ENCODE peak calls at places on chromosomes 4 and X, in four cellular contexts. A, I, J and L are unnamed samples.

GRCh38 chr4:122762520-122762919 is 30.0 kb downstream of the BBS12 start:
- DNase-seq in A (no peak), I (no peak), J (no peak), L (peak)

GRCh38 chrX:2500091-2500680 is 590 bp downstream of the DHRSX start:
- DNase-seq in A (no peak), I (no peak), J (peak), L (peak)

GRCh38 chr4:123877561-123877960 is 481.0 kb downstream of the SPRY1 start:
- DNase-seq in A (no peak), I (no peak), J (no peak), L (no peak)

GRCh38 chr4:165010991-165011390 is 20.8 kb upstream of the TRIM60 start:
- DNase-seq in A (no peak), I (no peak), J (no peak), L (no peak)

GRCh38 chr4:6268650-6269399 is 825 bp upstream of the WFS1 start:
- DNase-seq in A (no peak), I (no peak), J (no peak), L (no peak)

GRCh38 chrX:154120567-154120966 is 23.1 kb upstream of the MECP2 start:
- DNase-seq in A (no peak), I (no peak), J (no peak), L (no peak)

GRCh38 chrX:1521459-1521956 is 15.5 kb downstream of the P2RY8 start:
- DNase-seq in A (no peak), I (peak), J (no peak), L (peak)

GRCh38 chrX:85992811-85993229 is 54.5 kb downstream of the CHM start:
- DNase-seq in A (no peak), I (no peak), J (peak), L (no peak)

GRCh38 chrX:2299871-2300270 is 200.9 kb downstream of the DHRSX start:
- DNase-seq in A (no peak), I (no peak), J (no peak), L (no peak)

GRCh38 chr4:6682862-6683590 is 10.7 kb upstream of the S100P start:
- DNase-seq in A (no peak), I (no peak), J (no peak), L (no peak)

GRCh38 chr4:22514431-22514830 is 1.4 kb downstream of the ADGRA3 start:
- DNase-seq in A (no peak), I (no peak), J (peak), L (no peak)

GRCh38 chrX:46710425-46710824 is 48.5 kb downstream of the SLC9A7 start:
- DNase-seq in A (no peak), I (no peak), J (no peak), L (no peak)

GRCh38 chrX:110204986-110205385 is 112.9 kb downstream of the AMMECR1 start:
- DNase-seq in A (no peak), I (no peak), J (peak), L (no peak)

GRCh38 chr4:184406915-184407314 is 67.4 kb downstream of the IRF2 start:
- DNase-seq in A (no peak), I (no peak), J (no peak), L (no peak)

GRCh38 chrX:118666521-118666920 is 60.9 kb upstream of the IL13RA1 start:
- DNase-seq in A (no peak), I (no peak), J (peak), L (no peak)

GRCh38 chr4:6942238-6942800 is 32.7 kb downstream of the TBC1D14 start:
- DNase-seq in A (no peak), I (no peak), J (peak), L (no peak)

DNA sequence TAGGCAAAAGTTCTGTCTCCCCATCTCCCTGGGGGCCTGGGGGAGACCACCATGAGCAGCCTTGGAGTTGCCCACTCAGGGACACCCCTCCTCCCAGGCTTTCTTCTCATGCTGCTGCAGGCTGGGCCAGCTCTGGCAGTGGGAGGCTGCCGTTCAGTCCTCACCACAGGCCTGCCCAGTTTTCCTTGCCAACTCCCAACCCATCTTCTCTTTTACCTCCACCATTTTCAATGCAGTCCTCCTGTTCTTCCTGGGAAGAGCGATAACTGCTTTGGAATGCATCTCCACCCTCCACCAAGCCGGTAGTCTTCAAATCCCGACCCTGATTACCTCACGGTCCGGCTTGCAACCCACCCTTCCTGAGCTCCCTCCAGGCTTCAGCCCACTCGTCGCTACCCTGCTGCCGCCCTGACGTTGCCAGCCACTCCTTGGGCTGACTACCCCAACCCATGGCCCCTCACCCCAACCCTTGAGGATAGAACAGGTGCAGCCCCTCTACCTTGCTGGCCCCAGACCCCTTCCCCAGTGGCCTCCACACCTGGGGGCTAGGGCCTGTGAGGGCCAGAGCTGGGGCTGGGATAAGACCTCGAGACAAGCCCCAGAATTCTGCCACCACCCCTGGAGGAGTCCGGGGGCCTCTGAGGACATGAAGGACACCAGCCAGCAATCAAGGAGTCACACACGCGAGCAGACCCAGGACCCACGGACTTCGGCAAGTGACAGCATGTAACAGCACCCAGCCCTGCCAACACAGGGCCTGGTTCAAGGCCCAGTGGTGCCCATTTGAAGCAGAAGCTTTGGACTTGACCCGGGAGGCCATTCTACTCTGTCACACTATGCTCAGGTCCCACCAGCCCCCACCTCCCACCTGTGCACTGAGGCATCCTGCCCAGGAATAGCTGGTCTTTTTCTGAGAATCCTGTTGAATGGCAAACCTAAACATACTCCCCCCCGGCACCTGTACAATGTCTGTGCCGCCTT is 9.2 kb downstream of the WDR1 start:
- DNase-seq in A (no peak), I (no peak), J (no peak), L (no peak)
- H3K27ac ChIP-seq in A (peak), I (peak), J (peak), L (peak)

DNA sequence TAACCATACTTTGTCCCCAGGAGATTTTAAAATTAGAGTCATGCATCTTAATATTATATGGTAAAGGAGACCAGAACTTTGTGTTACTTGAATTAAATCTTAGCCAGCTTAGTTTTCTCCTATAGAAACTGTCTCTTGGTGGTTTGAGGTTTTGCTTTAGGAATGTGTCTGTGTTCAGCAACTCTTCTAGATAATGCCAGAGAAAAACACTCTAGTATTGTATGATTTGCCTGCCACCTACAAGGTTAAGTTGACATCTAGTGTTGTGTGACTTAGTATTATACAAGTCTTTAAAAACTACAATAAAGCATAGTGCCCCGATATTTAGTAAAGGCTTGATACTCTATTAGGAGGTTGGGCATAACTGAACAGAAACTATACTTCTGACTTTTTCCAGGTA is 2.1 kb downstream of the UGT8 start:
- DNase-seq in A (no peak), I (no peak), J (no peak), L (no peak)
- H3K4me3 ChIP-seq in A (no peak), I (no peak), J (no peak), L (no peak)

GRCh38 chrX:41314204-41314603 is 19.8 kb upstream of the DDX3X start:
- DNase-seq in A (no peak), I (no peak), J (no peak), L (no peak)

GRCh38 chrX:41317487-41318208 is 16.3 kb upstream of the DDX3X start:
- DNase-seq in A (no peak), I (no peak), J (peak), L (no peak)

GRCh38 chrX:41308884-41309655 is 24.9 kb upstream of the DDX3X start:
- DNase-seq in A (no peak), I (no peak), J (peak), L (no peak)

GRCh38 chrX:41312786-41313185 is 21.2 kb upstream of the DDX3X start:
- DNase-seq in A (no peak), I (no peak), J (no peak), L (no peak)

DNA sequence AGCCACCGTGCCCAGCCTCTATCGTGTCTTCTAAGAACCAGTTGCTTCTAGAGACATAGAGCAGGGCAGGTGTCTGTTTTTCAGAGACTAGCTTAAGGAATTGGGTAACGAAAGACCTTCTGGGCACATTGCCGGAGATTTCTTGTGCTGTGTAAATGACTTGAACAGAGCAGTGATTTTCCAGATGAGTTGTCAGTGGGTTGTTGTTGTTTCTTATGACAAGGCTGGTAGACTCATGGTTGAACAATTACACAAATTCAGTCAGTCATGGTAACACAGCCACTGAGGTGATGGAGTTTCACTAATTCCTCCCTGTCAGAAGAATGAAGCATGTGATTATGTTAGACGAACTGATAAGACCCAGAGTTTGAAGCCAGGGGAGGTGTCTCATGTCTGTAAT is 20.5 kb upstream of the DDX3X start:
- DNase-seq in A (no peak), I (no peak), J (peak), L (no peak)
- H3K27ac ChIP-seq in A (no peak), I (no peak), J (no peak), L (no peak)

DNA sequence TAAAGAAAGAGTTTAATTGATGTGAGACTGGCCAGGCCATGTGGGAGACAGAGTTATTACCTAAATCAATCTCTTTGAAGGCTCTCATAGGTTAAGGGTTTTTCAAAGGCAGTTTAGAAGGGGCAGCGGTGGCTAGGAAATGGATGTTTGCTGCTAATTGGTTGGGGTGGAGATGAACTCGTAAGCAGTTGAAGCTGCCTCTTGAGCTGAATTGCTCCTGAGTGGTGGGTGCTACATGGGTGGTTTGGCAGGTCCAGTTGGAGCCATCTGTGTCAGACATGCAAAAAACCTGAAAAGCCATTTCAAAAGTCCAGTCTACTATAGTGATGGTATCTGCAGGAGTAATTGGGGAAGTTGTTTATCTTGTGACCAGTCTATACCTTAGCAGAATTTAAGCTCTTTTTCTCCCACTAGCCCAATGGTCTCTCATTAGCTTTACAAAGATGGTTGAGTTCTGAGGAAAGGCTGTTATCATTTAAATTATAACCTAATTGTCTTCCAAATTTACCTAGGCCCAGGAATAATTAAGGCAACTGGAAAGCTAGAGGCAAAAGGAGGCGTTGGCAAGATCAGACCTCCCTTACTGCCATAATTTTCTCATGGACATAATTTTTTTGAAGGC is 762.4 kb upstream of the FRG1 start:
- DNase-seq in A (no peak), I (no peak), J (no peak), L (no peak)
- H3K4me3 ChIP-seq in A (no peak), I (no peak), J (no peak), L (no peak)

DNA sequence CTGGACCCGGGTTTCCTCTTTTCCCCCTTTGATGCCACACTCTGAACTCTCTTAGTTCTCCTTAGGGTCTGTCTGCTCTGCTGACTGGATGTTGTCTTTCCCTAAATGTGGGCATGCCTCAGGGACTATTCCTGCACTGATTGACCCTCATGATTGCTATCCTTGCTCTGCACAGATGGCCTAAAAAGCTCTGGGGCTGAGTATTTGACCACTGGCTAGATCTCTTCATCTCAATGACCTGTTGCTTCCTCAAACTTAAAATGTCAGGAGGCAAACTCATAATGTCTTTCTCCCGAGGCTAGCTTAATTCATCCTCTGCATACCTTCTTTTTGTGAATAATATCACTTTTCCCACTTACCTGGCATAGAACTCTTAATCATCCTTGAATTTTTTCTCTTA is 157.4 kb downstream of the GATB start:
- DNase-seq in A (no peak), I (no peak), J (no peak), L (no peak)
- H3K27ac ChIP-seq in A (no peak), I (no peak), J (no peak), L (no peak)

GRCh38 chrX:136933617-136934145 is 53.2 kb upstream of the RBMX start:
- DNase-seq in A (no peak), I (no peak), J (peak), L (no peak)
- H3K4me3 ChIP-seq in A (no peak), I (peak), J (peak), L (no peak)

GRCh38 chr4:1690698-1691097 is 6.6 kb upstream of the FAM53A start:
- DNase-seq in A (no peak), I (no peak), J (no peak), L (no peak)

GRCh38 chr4:1691737-1692373 is 7.7 kb upstream of the FAM53A start:
- DNase-seq in A (no peak), I (no peak), J (no peak), L (no peak)

GRCh38 chr4:1693131-1693896 is 9.2 kb upstream of the FAM53A start:
- DNase-seq in A (peak), I (no peak), J (peak), L (peak)

DNA sequence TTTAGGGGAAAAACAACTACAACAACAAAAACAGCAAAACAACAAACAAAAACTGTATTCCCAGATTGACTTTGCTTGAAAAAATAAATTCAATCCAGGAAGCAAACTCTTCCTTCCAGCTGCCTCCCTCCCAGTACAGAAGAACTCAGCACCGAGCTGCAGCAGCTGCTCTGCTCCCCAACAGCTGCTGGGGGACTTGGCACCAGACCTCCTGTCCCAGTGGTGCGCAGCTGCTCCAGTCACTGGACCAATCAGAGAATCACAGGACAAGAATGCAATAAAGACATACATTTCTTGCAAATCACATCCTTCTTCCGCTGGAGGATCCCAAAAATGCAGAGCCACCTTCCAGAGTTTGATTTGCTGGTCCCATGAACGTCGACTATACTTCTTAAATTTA is 11.8 kb upstream of the FAM53A start:
- DNase-seq in A (no peak), I (no peak), J (no peak), L (no peak)
- H3K27ac ChIP-seq in A (no peak), I (no peak), J (no peak), L (no peak)

GRCh38 chrX:124190440-124190839 is 142.0 kb upstream of the TEX13D start:
- DNase-seq in A (no peak), I (no peak), J (no peak), L (no peak)

GRCh38 chrX:124194903-124195302 is 137.6 kb upstream of the TEX13D start:
- DNase-seq in A (peak), I (no peak), J (peak), L (no peak)

DNA sequence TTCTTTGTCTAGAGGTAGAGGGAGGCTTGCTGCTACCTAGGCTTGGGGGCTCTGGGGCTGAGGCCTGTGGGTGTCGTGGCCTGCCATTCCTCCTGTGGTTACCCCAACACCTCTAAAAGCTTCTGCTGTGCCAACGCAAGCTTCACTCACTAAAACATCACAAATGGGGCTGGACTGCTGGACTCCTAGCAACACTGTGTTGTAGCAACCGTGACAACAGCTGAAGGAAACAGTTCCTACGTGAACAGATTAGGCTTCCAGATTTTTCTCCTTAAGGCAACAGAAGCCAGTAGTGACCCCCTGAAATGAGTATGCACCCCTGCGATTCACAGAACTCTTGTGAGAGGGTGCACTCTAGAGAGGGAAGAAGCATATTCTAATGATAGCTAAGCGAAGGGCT is 138.3 kb upstream of the TEX13D start:
- DNase-seq in A (no peak), I (no peak), J (peak), L (no peak)
- H3K4me3 ChIP-seq in A (no peak), I (no peak), J (no peak), L (no peak)

GRCh38 chrX:53571494-53571893 is 115.0 kb downstream of the HUWE1 start:
- DNase-seq in A (no peak), I (no peak), J (no peak), L (no peak)
- H3K27ac ChIP-seq in A (no peak), I (no peak), J (no peak), L (no peak)